ENCODE peak calls at places on chromosomes 12 and 14, in six cellular contexts. W is GM13976, G is hypothalamus, D is adipocyte, J is T-helper 2 cell, C is HT-29. I is an unnamed sample.

GRCh38 chr12:106416273-106416672 is 58.7 kb downstream of the POLR3B start:
- DNase-seq in W (no peak), G (no peak), D (no peak), J (no peak), C (no peak), I (no peak)

GRCh38 chr12:47734725-47735480 is 9.6 kb upstream of the ENDOU start:
- DNase-seq in W (no peak), G (peak; percentile 37), D (no peak), J (no peak), C (no peak), I (no peak)

GRCh38 chr12:119206348-119207075 is 27.8 kb downstream of the HSPB8 start:
- DNase-seq in W (no peak), G (no peak), D (no peak), J (no peak), C (no peak), I (no peak)

GRCh38 chr12:9123741-9124140 is 8.0 kb upstream of the A2M start:
- DNase-seq in W (no peak), G (no peak), D (no peak), J (no peak), C (no peak), I (no peak)

GRCh38 chr12:101027816-101028215 is 182.2 kb downstream of the SLC5A8 start:
- DNase-seq in W (no peak), G (no peak), D (no peak), J (no peak), C (no peak), I (no peak)

GRCh38 chr12:42278116-42278485 is 40.1 kb upstream of the YAF2 start:
- DNase-seq in W (no peak), G (no peak), D (no peak), J (no peak), C (no peak), I (no peak)

GRCh38 chr12:132263061-132263360 is 66.4 kb downstream of the GALNT9 start:
- DNase-seq in W (no peak), G (no peak), D (no peak), J (no peak), C (no peak), I (no peak)

GRCh38 chr14:36238666-36239363 is 62.3 kb upstream of the PTCSC3 start:
- DNase-seq in W (no peak), G (no peak), D (no peak), J (no peak), C (no peak), I (no peak)

GRCh38 chr12:124295431-124296058 is 652 bp downstream of the RFLNA start:
- DNase-seq in W (peak; percentile 24), G (no peak), D (peak; percentile 14), J (no peak), C (no peak), I (no peak)

GRCh38 chr14:94544726-94545125 is 16.5 kb upstream of the SERPINA4 start:
- DNase-seq in W (no peak), G (no peak), D (no peak), J (no peak), C (no peak), I (no peak)

GRCh38 chr14:103819503-103820307 is 27.7 kb downstream of the PPP1R13B start:
- DNase-seq in W (peak; percentile 35), G (no peak), D (peak; percentile 42), J (no peak), C (no peak), I (no peak)

GRCh38 chr12:83470749-83471148 is 784.0 kb downstream of the TMTC2 start:
- DNase-seq in W (no peak), G (no peak), D (no peak), J (no peak), C (no peak), I (no peak)

GRCh38 chr14:55734731-55735130 is 154.7 kb downstream of the KTN1 start:
- DNase-seq in W (no peak), G (no peak), D (no peak), J (no peak), C (no peak), I (no peak)

GRCh38 chr12:53941750-53942149 is 3.1 kb downstream of the HOXC13 start:
- DNase-seq in W (no peak), G (no peak), D (no peak), J (no peak), C (no peak), I (no peak)

GRCh38 chr12:70852416-70853150 is 68.0 kb downstream of the PTPRR start:
- DNase-seq in W (no peak), G (no peak), D (no peak), J (no peak), C (no peak), I (no peak)

GRCh38 chr14:64465856-64466554 is 706 bp downstream of the AKAP5 start:
- DNase-seq in W (no peak), G (no peak), D (peak; percentile 81), J (no peak), C (peak; percentile 19), I (no peak)

GRCh38 chr14:50347521-50347920 is 35.4 kb downstream of the DMAC2L start:
- DNase-seq in W (no peak), G (no peak), D (peak; percentile 50), J (no peak), C (peak; percentile 30), I (no peak)

GRCh38 chr12:111407371-111408115 is 1.8 kb downstream of the SH2B3 start:
- DNase-seq in W (peak; percentile 11), G (no peak), D (no peak), J (no peak), C (no peak), I (no peak)

GRCh38 chr12:20489645-20490044 is 121.3 kb downstream of the PDE3A start:
- DNase-seq in W (no peak), G (no peak), D (no peak), J (no peak), C (no peak), I (no peak)

GRCh38 chr14:95490727-95491451 is 25.6 kb downstream of the SYNE3 start:
- DNase-seq in W (no peak), G (no peak), D (no peak), J (no peak), C (peak; percentile 15), I (no peak)

GRCh38 chr12:111174283-111175108 is 194.4 kb downstream of the PHETA1 start:
- DNase-seq in W (peak; percentile 61), G (no peak), D (no peak), J (no peak), C (peak; percentile 13), I (no peak)

GRCh38 chr14:102464846-102465341 is 44.7 kb downstream of the ANKRD9 start:
- DNase-seq in W (no peak), G (no peak), D (no peak), J (no peak), C (peak; percentile 13), I (no peak)

GRCh38 chr12:51087818-51088217 is 4.4 kb upstream of the CSRNP2 start:
- DNase-seq in W (peak; percentile 47), G (no peak), D (no peak), J (no peak), C (no peak), I (no peak)

GRCh38 chr12:49783917-49784676 is 42.7 kb downstream of the TMBIM6 start:
- DNase-seq in W (no peak), G (no peak), D (peak; percentile 87), J (no peak), C (no peak), I (no peak)

GRCh38 chr12:72141381-72141780 is 130.8 kb upstream of the TRHDE start:
- DNase-seq in W (peak; percentile 44), G (no peak), D (peak; percentile 11), J (no peak), C (peak; percentile 42), I (no peak)

GRCh38 chr14:28763914-28764848 is 2.4 kb upstream of the FOXG1 start:
- DNase-seq in W (no peak), G (no peak), D (no peak), J (no peak), C (no peak), I (no peak)

GRCh38 chr12:56128669-56129209 is 672 bp downstream of the ESYT1 start:
- DNase-seq in W (no peak), G (no peak), D (peak; percentile 68), J (no peak), C (peak; percentile 50), I (no peak)

GRCh38 chr14:23640524-23641141 is 4.5 kb downstream of the DHRS2 start:
- DNase-seq in W (no peak), G (no peak), D (peak; percentile 70), J (no peak), C (no peak), I (no peak)

GRCh38 chr12:12387521-12387920 is 30.6 kb downstream of the BORCS5 start:
- DNase-seq in W (no peak), G (no peak), D (peak; percentile 44), J (no peak), C (no peak), I (no peak)

GRCh38 chr12:62720661-62721330 is 214.2 kb downstream of the PPM1H start:
- DNase-seq in W (no peak), G (peak; percentile 4), D (peak; percentile 56), J (no peak), C (no peak), I (no peak)

I was measured in CD8-positive, alpha-beta T cell.